ENCODE peak calls at places on chromosomes 6 and 20, in ten cellular contexts. S is ACHN; F is GM23248; R is NCI-H2081; E is NAMALWA; O is SK-N-DZ; Z is T-helper 1 cell; C is naive thymus-derived CD8-positive, alpha-beta T cell; L is A549; T is brain microvascular endothelial cell. D is an unnamed sample.

GRCh38 chr20:39716796-39717341 is 754.7 kb downstream of the DHX35 start:
- DNase-seq in S (no peak), F (peak), R (no peak), E (no peak), O (no peak), Z (no peak), C (no peak), L (no peak), T (no peak), D (no peak)

GRCh38 chr20:12966468-12967085 is 42.2 kb upstream of the SPTLC3 start:
- DNase-seq in S (peak), F (peak), R (peak), E (peak), O (no peak), Z (no peak), C (no peak), L (peak), T (peak), D (no peak)

GRCh38 chr6:7535498-7535897 is 6.0 kb upstream of the DSP start:
- DNase-seq in S (peak), F (peak), R (no peak), E (no peak), O (no peak), Z (no peak), C (no peak), L (no peak), T (peak), D (no peak)

GRCh38 chr20:18514127-18514526 is 6.4 kb downstream of the SEC23B start:
- DNase-seq in S (no peak), F (no peak), R (no peak), E (no peak), O (no peak), Z (no peak), C (no peak), L (no peak), T (no peak), D (no peak)

GRCh38 chr6:170152989-170153388 is 137.9 kb downstream of the DLL1 start:
- DNase-seq in S (peak), F (no peak), R (peak), E (no peak), O (no peak), Z (no peak), C (no peak), L (no peak), T (no peak), D (no peak)

GRCh38 chr6:5606546-5606945 is 345.2 kb downstream of the FARS2 start:
- DNase-seq in S (no peak), F (no peak), R (peak), E (no peak), O (no peak), Z (no peak), C (no peak), L (no peak), T (no peak), D (no peak)

GRCh38 chr6:157218371-157219198 is 104.7 kb downstream of the TMEM242 start:
- DNase-seq in S (no peak), F (no peak), R (no peak), E (no peak), O (no peak), Z (no peak), C (no peak), L (no peak), T (no peak), D (no peak)

GRCh38 chr20:63055575-63056235 is 48.9 kb upstream of the BHLHE23 start:
- DNase-seq in S (no peak), F (no peak), R (no peak), E (no peak), O (no peak), Z (no peak), C (no peak), L (no peak), T (no peak), D (no peak)

GRCh38 chr6:105596284-105596755 is 193.4 kb upstream of the PREP start:
- DNase-seq in S (peak), F (peak), R (no peak), E (no peak), O (no peak), Z (no peak), C (no peak), L (peak), T (peak), D (no peak)

GRCh38 chr6:43771210-43771857 is 1.3 kb downstream of the VEGFA start:
- DNase-seq in S (peak), F (peak), R (peak), E (peak), O (no peak), Z (no peak), C (peak), L (peak), T (peak), D (peak)

GRCh38 chr6:72784071-72784470 is 162.2 kb downstream of the KCNQ5 start:
- DNase-seq in S (no peak), F (peak), R (no peak), E (no peak), O (no peak), Z (no peak), C (no peak), L (no peak), T (peak), D (no peak)

D was measured in DND-41.